ENCODE peak calls at places on chromosome 11, in seven cellular contexts. A, L, U, V, C, D and P are unnamed samples.

GRCh38 chr11:83521647-83522596 is 235.8 kb upstream of the CCDC90B start:
- DNase-seq in C (no peak), V (no peak), U (no peak), D (no peak), L (no peak), A (peak; percentile 36), P (no peak)

GRCh38 chr11:109609454-109610185 is 187.6 kb downstream of the C11orf87 start:
- DNase-seq in D (no peak), C (no peak), A (no peak), V (no peak), U (no peak), L (no peak), P (no peak)

GRCh38 chr11:67404515-67405195 is 772 bp downstream of the TBC1D10C start:
- DNase-seq in V (no peak), D (no peak), U (no peak), C (no peak), A (no peak), L (no peak), P (peak; percentile 78)

GRCh38 chr11:17764446-17765218 is 30.1 kb downstream of the KCNC1 start:
- DNase-seq in U (peak; percentile 45), C (no peak), A (no peak), V (no peak), L (peak; percentile 32), D (peak; percentile 20), P (no peak)

GRCh38 chr11:2261436-2262230 is 8.8 kb downstream of the ASCL2 start:
- DNase-seq in A (no peak), D (no peak), C (no peak), U (no peak), V (no peak), L (peak; percentile 32), P (no peak)

GRCh38 chr11:64996710-64997380 is at the start of gene BATF2:
- DNase-seq in V (peak; percentile 68), C (no peak), A (peak; percentile 87), D (peak; percentile 83), U (peak; percentile 92), L (peak; percentile 86), P (peak; percentile 93)

GRCh38 chr11:95231881-95232605 is 1.0 kb upstream of the SESN3 start:
- DNase-seq in D (peak; percentile 79), A (peak; percentile 48), U (peak; percentile 84), V (peak; percentile 63), L (peak; percentile 79), C (peak; percentile 58), P (peak; percentile 82)

GRCh38 chr11:126815111-126815510 is 185.5 kb downstream of the KIRREL3 start:
- DNase-seq in V (no peak), A (no peak), U (no peak), C (no peak), L (no peak), D (no peak), P (no peak)

GRCh38 chr11:116506446-116506845 is 266.3 kb downstream of the BUD13 start:
- DNase-seq in A (no peak), V (no peak), D (no peak), U (no peak), C (no peak), L (no peak), P (no peak)

GRCh38 chr11:119716475-119717057 is 12.4 kb downstream of the NECTIN1 start:
- DNase-seq in V (no peak), A (peak; percentile 44), L (no peak), D (no peak), C (no peak), U (no peak), P (no peak)

GRCh38 chr11:19053909-19054308 is 6.6 kb downstream of the MRGPRX2 start:
- DNase-seq in U (no peak), A (no peak), C (no peak), V (no peak), D (no peak), L (no peak), P (no peak)

GRCh38 chr11:19060629-19061028 is at the start of gene MRGPRX2:
- DNase-seq in L (no peak), A (no peak), C (no peak), U (no peak), D (no peak), V (no peak), P (no peak)

GRCh38 chr11:19050281-19050680 is 10.2 kb downstream of the MRGPRX2 start:
- DNase-seq in V (no peak), C (no peak), D (no peak), L (no peak), U (no peak), A (no peak), P (no peak)

GRCh38 chr11:19055016-19055415 is 5.5 kb downstream of the MRGPRX2 start:
- DNase-seq in A (no peak), C (no peak), D (no peak), U (no peak), L (no peak), V (no peak), P (no peak)

GRCh38 chr11:19055905-19056304 is 4.6 kb downstream of the MRGPRX2 start:
- DNase-seq in C (no peak), A (no peak), L (no peak), U (no peak), V (no peak), D (no peak), P (no peak)
- TF ChIP-seq CTCF in C (no peak), A (no peak), L (no peak), U (no peak), V (no peak), D (no peak), P (no peak)

GRCh38 chr11:12678092-12678491 is 3.9 kb downstream of the TEAD1 start:
- DNase-seq in C (no peak), A (no peak), D (no peak), U (no peak), V (no peak), L (no peak), P (no peak)

GRCh38 chr11:12675951-12676711 is 1.9 kb downstream of the TEAD1 start:
- DNase-seq in A (peak; percentile 72), C (no peak), D (no peak), L (no peak), U (no peak), V (no peak), P (peak; percentile 55)

GRCh38 chr11:12678991-12679390 is 4.8 kb downstream of the TEAD1 start:
- DNase-seq in L (no peak), C (no peak), D (no peak), U (no peak), A (no peak), V (no peak), P (no peak)

GRCh38 chr11:12674936-12675696 is 895 bp downstream of the TEAD1 start:
- DNase-seq in U (peak; percentile 63), V (peak; percentile 46), L (peak; percentile 65), C (no peak), D (peak; percentile 58), A (peak; percentile 42), P (peak; percentile 60)

GRCh38 chr11:12677131-12677530 is 2.9 kb downstream of the TEAD1 start:
- DNase-seq in C (no peak), L (no peak), D (no peak), V (no peak), A (peak; percentile 65), U (no peak), P (no peak)
- H3K27ac ChIP-seq in C (no peak overlapping the region), L (peak overlapping the region; percentile 96), D (peak overlapping the region; percentile 97), V (peak overlapping the region; percentile 100), A (peak overlapping the region; percentile 77), U (no peak overlapping the region), P (peak overlapping the region; percentile 39)

DNA sequence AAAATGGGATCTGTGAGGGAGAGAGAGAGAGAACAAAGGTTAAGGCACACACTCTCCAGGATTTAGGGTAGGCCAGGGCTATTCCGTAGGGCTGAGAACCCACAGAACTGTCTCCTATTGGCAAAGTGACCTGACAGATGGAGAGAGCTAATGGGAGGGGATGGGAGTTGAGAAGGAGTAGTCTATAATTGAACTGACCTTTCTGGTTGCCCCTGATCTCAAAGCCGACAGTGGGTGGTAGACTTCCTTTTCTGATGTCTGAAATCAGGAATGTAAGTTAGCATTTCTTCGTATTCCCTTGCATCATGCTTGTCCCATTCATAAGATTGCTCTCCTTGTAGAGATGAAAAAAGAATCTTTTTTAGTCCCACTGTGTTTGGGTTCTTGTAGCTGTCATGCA is 210.1 kb downstream of the NTM start:
- DNase-seq in D (no peak), L (no peak), C (no peak), U (no peak), V (no peak), A (no peak), P (no peak)
- TF ChIP-seq CTCF in D (no peak), L (no peak), C (no peak), U (no peak), V (no peak), A (no peak), P (no peak)

DNA sequence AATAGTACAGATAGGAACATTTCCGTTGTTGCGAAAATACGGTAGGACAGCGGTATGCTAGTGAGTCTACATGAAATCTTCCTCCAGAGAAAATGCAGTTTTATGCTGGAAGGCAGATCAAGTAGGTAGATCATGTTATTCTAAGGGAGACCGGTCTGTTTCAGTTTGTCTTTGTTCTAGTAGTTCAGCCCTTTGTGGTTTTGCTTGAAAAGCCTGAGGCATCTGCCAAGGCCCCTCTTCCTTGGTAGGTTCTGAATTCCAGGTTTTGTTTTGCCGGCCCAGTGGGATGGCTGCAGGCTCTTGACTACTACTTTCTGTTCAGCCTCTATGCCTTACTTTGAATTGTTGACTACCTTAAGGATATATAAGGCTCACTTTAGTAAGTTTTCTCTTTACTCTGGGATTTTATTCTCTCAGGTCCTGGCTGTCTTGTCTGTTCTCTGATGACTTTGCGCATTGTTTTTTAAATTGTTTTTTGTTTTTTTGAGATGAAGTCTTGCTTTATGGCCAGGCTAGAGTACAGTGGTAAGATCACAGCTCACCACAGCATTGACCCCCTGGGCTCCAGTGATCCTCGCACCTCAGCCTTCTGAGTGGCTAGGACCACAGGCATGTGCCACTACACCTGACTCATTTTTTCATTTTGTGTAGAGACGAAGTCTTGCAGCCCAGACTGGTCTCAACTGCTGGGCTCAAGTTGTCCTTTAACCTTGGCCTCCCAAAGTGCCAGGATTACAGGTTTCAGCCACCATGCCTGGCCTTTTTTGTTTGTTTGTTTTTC is 53.7 kb downstream of the HIPK3 start:
- DNase-seq in L (no peak), C (no peak), D (no peak), V (no peak), A (no peak), U (no peak), P (no peak)
- H3K27ac ChIP-seq in L (peak overlapping the region; percentile 36), C (no peak overlapping the region), D (no peak overlapping the region), V (no peak overlapping the region), A (no peak overlapping the region), U (no peak overlapping the region), P (no peak overlapping the region)